ENCODE peak calls at places on chromosomes 11 and 22, in eight cellular contexts. H, D, U, I, Q, O, K and T are unnamed samples.

GRCh38 chr11:33636104-33636503 is 64.5 kb downstream of the C11orf91 start:
- DNase-seq in U (no peak), K (no peak), D (no peak), O (no peak), H (no peak), I (peak; percentile 16), Q (no peak), T (no peak)

GRCh38 chr11:21635359-21635758 is 557.5 kb upstream of the ANO5 start:
- DNase-seq in Q (no peak), D (no peak), K (no peak), U (no peak), O (no peak), I (no peak), H (no peak), T (no peak)

GRCh38 chr22:30079952-30080533 is at the start of gene HORMAD2:
- DNase-seq in U (peak; percentile 14), D (peak; percentile 70), Q (peak; percentile 100), H (no peak), O (no peak), K (no peak), I (no peak), T (peak; percentile 96)

GRCh38 chr11:13260963-13261599 is 16.5 kb upstream of the BMAL1 start:
- DNase-seq in I (peak; percentile 43), U (no peak), K (no peak), Q (no peak), D (no peak), H (no peak), O (no peak), T (no peak)

GRCh38 chr22:18731075-18731666 is 119.5 kb upstream of the RIMBP3 start:
- DNase-seq in I (no peak), Q (no peak), H (no peak), O (no peak), D (no peak), U (no peak), K (no peak), T (no peak)

GRCh38 chr22:49090853-49091135 is 736.9 kb downstream of the BRD1 start:
- DNase-seq in K (no peak), H (no peak), O (no peak), Q (no peak), D (no peak), U (no peak), I (no peak), T (no peak)

GRCh38 chr11:17395978-17396377 is 7.5 kb upstream of the KCNJ11 start:
- DNase-seq in U (no peak), I (no peak), H (no peak), K (no peak), Q (no peak), O (peak; percentile 8), D (no peak), T (no peak)

GRCh38 chr22:38062782-38063181 is 5.6 kb downstream of the PICK1 start:
- DNase-seq in K (no peak), H (no peak), I (no peak), Q (no peak), U (no peak), D (no peak), O (no peak), T (no peak)

GRCh38 chr11:119218141-119218878 is 12.2 kb downstream of the CBL start:
- DNase-seq in I (peak; percentile 99), U (no peak), H (peak; percentile 92), K (no peak), D (peak; percentile 7), O (no peak), Q (no peak), T (no peak)

GRCh38 chr11:69661413-69661715 is 13.8 kb downstream of the LTO1 start:
- DNase-seq in K (no peak), H (no peak), O (no peak), Q (no peak), I (no peak), U (no peak), D (no peak), T (no peak)

GRCh38 chr11:83280256-83280655 is 5.9 kb downstream of the CCDC90B start:
- DNase-seq in H (no peak), O (no peak), U (no peak), K (no peak), D (no peak), I (no peak), Q (no peak), T (no peak)

GRCh38 chr11:8082391-8083087 is 1.5 kb downstream of the TUB start:
- DNase-seq in D (peak; percentile 67), I (no peak), K (no peak), U (no peak), H (no peak), Q (peak; percentile 64), O (peak; percentile 81), T (peak; percentile 83)

GRCh38 chr22:37260939-37261338 is 16.9 kb upstream of the RAC2 start:
- DNase-seq in K (peak; percentile 78), I (peak; percentile 57), U (peak; percentile 76), H (peak; percentile 45), D (peak; percentile 79), O (peak; percentile 84), Q (peak; percentile 87), T (peak; percentile 82)

GRCh38 chr11:117199061-117199915 is at the start of gene TAGLN:
- DNase-seq in K (no peak), U (no peak), D (peak; percentile 78), H (no peak), I (peak; percentile 53), O (no peak), Q (peak; percentile 95), T (peak; percentile 84)

GRCh38 chr11:9379046-9379445 is 5.4 kb upstream of the IPO7 start:
- DNase-seq in K (no peak), H (no peak), D (no peak), U (no peak), O (no peak), I (no peak), Q (peak; percentile 43), T (no peak)

GRCh38 chr11:8714622-8715225 is 32.1 kb downstream of the RPL27A start:
- DNase-seq in I (no peak), U (no peak), Q (no peak), K (no peak), D (no peak), H (no peak), O (no peak), T (no peak)

GRCh38 chr22:30970356-30970746 is 1.3 kb downstream of the TUG1 start:
- DNase-seq in Q (peak; percentile 15), K (no peak), U (no peak), O (no peak), D (no peak), I (no peak), H (no peak), T (no peak)

GRCh38 chr11:65879622-65880021 is at the start of gene CTSW:
- DNase-seq in I (no peak), D (no peak), O (no peak), K (no peak), Q (no peak), U (no peak), H (no peak), T (no peak)

GRCh38 chr22:21651521-21652009 is 9.5 kb downstream of the SDF2L1 start:
- DNase-seq in K (no peak), Q (no peak), U (no peak), I (peak; percentile 9), O (peak; percentile 71), D (no peak), H (no peak), T (peak; percentile 71)

GRCh38 chr22:21650823-21651520 is 8.9 kb downstream of the SDF2L1 start:
- DNase-seq in Q (peak; percentile 40), O (no peak), K (no peak), D (peak; percentile 5), I (no peak), H (no peak), U (no peak), T (peak; percentile 48)

GRCh38 chr22:21652547-21653545 is 10.7 kb downstream of the SDF2L1 start:
- DNase-seq in H (no peak), D (peak; percentile 6), U (no peak), Q (peak; percentile 66), O (no peak), I (no peak), K (peak; percentile 40), T (peak; percentile 92)

GRCh38 chr22:21652010-21652546 is 10.0 kb downstream of the SDF2L1 start:
- DNase-seq in Q (peak; percentile 96), U (peak; percentile 90), I (peak; percentile 89), O (peak; percentile 93), D (peak; percentile 91), H (peak; percentile 55), K (peak; percentile 94), T (peak; percentile 96)

GRCh38 chr22:21650280-21650679 is 8.2 kb downstream of the SDF2L1 start:
- DNase-seq in U (no peak), Q (no peak), D (no peak), H (no peak), K (no peak), I (no peak), O (no peak), T (no peak)
- H3K4me2 ChIP-seq in U (no peak overlapping the region), Q (peak overlapping the region; percentile 87), D (no peak overlapping the region), H (no peak overlapping the region), K (no peak overlapping the region), I (no peak overlapping the region), O (peak overlapping the region; percentile 100), T (peak overlapping the region; percentile 92)

GRCh38 chr11:78083036-78083435 is 3.4 kb upstream of the NDUFC2 start:
- DNase-seq in H (no peak), K (no peak), Q (no peak), O (no peak), I (no peak), D (no peak), U (no peak), T (no peak)
- TF ChIP-seq EZH2phosphoT487 in H (no peak), K (no peak), Q (no peak), O (no peak), I (no peak), D (no peak), U (no peak), T (no peak)

DNA sequence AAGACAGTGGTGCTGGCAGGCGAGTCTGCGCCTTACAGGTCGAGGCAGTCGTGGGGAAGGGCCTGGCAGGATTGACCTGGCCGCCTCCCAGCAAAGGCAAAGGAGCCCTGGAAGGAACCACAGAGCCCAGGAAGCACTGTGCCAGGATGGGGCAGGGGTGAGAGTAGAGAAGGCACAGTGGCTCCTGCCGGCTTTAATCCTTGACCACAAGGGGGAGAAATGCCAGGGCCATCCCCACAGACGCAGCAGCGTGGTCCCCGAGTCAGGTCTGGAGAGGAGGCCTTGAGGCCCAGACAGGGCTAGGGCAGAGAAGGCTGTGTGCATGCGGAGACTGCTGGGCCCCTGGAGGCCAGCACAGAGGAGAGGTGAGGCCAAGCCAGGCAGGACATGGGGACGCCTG is 9.9 kb upstream of the NDUFS8 start:
- DNase-seq in U (no peak), I (peak; percentile 65), H (no peak), D (peak; percentile 47), Q (peak; percentile 81), K (peak; percentile 23), O (peak; percentile 82), T (peak; percentile 69)
- TF ChIP-seq CTCF in U (peak; percentile 36), I (peak; percentile 54), H (peak; percentile 49), D (peak; percentile 35), Q (peak; percentile 48), K (no peak), O (peak; percentile 57), T (peak; percentile 57)

DNA sequence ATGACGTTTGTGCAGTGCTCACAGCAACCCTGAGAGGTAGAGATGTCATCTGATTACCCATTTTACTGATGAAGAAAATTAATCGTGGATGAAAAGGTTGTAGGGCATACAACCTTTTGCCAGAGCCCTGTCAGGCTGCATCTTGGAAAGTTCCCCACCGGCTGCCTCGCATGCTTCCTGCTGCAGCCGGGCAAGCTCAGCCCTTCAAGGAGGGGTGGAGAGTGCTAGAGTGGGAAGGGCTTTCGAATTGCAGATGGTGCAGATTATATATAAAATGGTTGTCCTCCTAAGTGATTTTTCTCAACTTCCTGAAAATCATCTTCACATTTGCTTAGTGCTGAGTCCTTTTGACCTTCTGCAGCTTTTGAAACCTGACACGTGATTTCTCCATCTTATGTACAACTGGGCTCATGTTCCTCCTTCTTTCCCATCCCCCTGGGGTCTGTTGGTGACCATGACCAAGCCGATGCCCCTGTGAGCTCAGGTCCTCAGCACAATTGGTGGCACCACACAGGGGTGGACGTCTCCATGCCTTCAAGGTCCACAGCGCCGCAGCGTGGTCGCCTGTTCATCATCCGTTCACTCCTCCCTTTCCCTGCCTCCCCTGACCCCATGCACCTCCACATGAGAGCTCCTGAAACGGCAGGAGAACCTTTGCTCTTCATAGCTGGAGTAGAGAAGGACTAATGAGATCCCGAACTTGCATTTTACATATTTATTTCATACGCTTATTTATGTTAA is 47.7 kb upstream of the MYO18B start:
- DNase-seq in K (no peak), O (no peak), U (no peak), H (no peak), I (no peak), D (no peak), Q (no peak), T (no peak)
- H3K4me2 ChIP-seq in K (no peak overlapping the region), O (no peak overlapping the region), U (no peak overlapping the region), H (no peak overlapping the region), I (no peak overlapping the region), D (no peak overlapping the region), Q (no peak overlapping the region), T (no peak overlapping the region)